ENCODE peak calls at places on chromosomes 1 and 21, in five cellular contexts. One of them, this sample, is unnamed.

GRCh38 chr1:110085666-110086065 is 15.2 kb upstream of the ALX3 start:
- DNase-seq in GM10248: no peak
- DNase-seq in cardiac muscle cell: no peak
- DNase-seq in progenitor cell of endocrine pancreas: no peak
- DNase-seq in pancreas: no peak
- DNase-seq in this sample: no peak

GRCh38 chr1:86866665-86867064 is 47.3 kb downstream of the SELENOF start:
- DNase-seq in GM10248: no peak
- DNase-seq in cardiac muscle cell: peak
- DNase-seq in progenitor cell of endocrine pancreas: no peak
- DNase-seq in pancreas: no peak
- DNase-seq in this sample: no peak

GRCh38 chr1:116909511-116910378 is at the start of gene PTGFRN:
- DNase-seq in GM10248: peak
- DNase-seq in cardiac muscle cell: peak
- DNase-seq in progenitor cell of endocrine pancreas: peak
- DNase-seq in pancreas: peak
- DNase-seq in this sample: no peak

GRCh38 chr1:246004281-246004680 is 502.8 kb downstream of the SMYD3 start:
- DNase-seq in GM10248: no peak
- DNase-seq in cardiac muscle cell: no peak
- DNase-seq in progenitor cell of endocrine pancreas: no peak
- DNase-seq in pancreas: no peak
- DNase-seq in this sample: no peak

GRCh38 chr1:109255097-109255651 is 5.8 kb downstream of the CELSR2 start:
- DNase-seq in GM10248: no peak
- DNase-seq in cardiac muscle cell: peak
- DNase-seq in progenitor cell of endocrine pancreas: no peak
- DNase-seq in pancreas: no peak
- DNase-seq in this sample: no peak

GRCh38 chr1:232211149-232211548 is 418.8 kb downstream of the SIPA1L2 start:
- DNase-seq in GM10248: no peak
- DNase-seq in cardiac muscle cell: no peak
- DNase-seq in progenitor cell of endocrine pancreas: no peak
- DNase-seq in pancreas: no peak
- DNase-seq in this sample: no peak

GRCh38 chr1:176643536-176643935 is 180.6 kb downstream of the PAPPA2 start:
- DNase-seq in GM10248: no peak
- DNase-seq in cardiac muscle cell: no peak
- DNase-seq in progenitor cell of endocrine pancreas: no peak
- DNase-seq in pancreas: no peak
- DNase-seq in this sample: no peak

GRCh38 chr1:218430802-218431201 is 85.7 kb downstream of the TGFB2 start:
- DNase-seq in GM10248: no peak
- DNase-seq in cardiac muscle cell: peak
- DNase-seq in progenitor cell of endocrine pancreas: no peak
- DNase-seq in pancreas: no peak
- DNase-seq in this sample: no peak

GRCh38 chr1:209497729-209498128 is 85.8 kb upstream of the CAMK1G start:
- DNase-seq in GM10248: no peak
- DNase-seq in cardiac muscle cell: no peak
- DNase-seq in progenitor cell of endocrine pancreas: no peak
- DNase-seq in pancreas: no peak
- DNase-seq in this sample: no peak

GRCh38 chr21:46110499-46111192 is 12.7 kb downstream of the COL6A2 start:
- DNase-seq in GM10248: no peak
- DNase-seq in cardiac muscle cell: no peak
- DNase-seq in progenitor cell of endocrine pancreas: peak
- DNase-seq in pancreas: no peak
- DNase-seq in this sample: no peak

GRCh38 chr21:38170283-38170682 is 86.5 kb upstream of the KCNJ15 start:
- DNase-seq in GM10248: peak
- DNase-seq in cardiac muscle cell: peak
- DNase-seq in progenitor cell of endocrine pancreas: no peak
- DNase-seq in pancreas: no peak
- DNase-seq in this sample: no peak

GRCh38 chr21:38321568-38321967 is 64.8 kb downstream of the KCNJ15 start:
- DNase-seq in GM10248: no peak
- DNase-seq in cardiac muscle cell: no peak
- DNase-seq in progenitor cell of endocrine pancreas: no peak
- DNase-seq in pancreas: no peak
- DNase-seq in this sample: no peak

GRCh38 chr1:179164494-179164893 is 65.0 kb downstream of the ABL2 start:
- DNase-seq in GM10248: no peak
- DNase-seq in cardiac muscle cell: peak
- DNase-seq in progenitor cell of endocrine pancreas: no peak
- DNase-seq in pancreas: no peak
- DNase-seq in this sample: no peak

DNA sequence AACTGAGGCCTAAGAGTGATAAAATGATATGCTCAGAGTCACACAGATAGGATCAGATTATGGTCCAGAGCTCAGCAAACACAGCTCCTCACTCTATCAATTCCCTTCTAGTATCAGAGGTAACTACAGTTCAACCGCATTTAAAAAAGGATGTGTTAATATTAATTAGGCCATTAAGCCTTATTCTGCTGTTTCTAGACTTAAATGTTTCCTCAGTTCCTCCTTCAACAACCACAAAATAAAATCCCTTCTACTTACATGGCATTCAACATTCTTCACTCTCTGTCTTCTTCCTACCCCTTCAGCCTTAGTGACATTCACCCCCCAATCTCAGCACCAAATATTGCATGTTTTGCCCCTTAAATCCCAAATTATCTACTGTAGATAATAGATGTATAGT is 254.9 kb downstream of the PLPP3 start:
- DNase-seq in GM10248: no peak
- DNase-seq in cardiac muscle cell: no peak
- DNase-seq in progenitor cell of endocrine pancreas: no peak
- DNase-seq in pancreas: no peak
- DNase-seq in this sample: no peak
- TF ChIP-seq CTCF in GM10248: no peak
- TF ChIP-seq CTCF in cardiac muscle cell: no peak
- TF ChIP-seq CTCF in progenitor cell of endocrine pancreas: no peak
- TF ChIP-seq CTCF in pancreas: no peak
- TF ChIP-seq CTCF in this sample: no peak

DNA sequence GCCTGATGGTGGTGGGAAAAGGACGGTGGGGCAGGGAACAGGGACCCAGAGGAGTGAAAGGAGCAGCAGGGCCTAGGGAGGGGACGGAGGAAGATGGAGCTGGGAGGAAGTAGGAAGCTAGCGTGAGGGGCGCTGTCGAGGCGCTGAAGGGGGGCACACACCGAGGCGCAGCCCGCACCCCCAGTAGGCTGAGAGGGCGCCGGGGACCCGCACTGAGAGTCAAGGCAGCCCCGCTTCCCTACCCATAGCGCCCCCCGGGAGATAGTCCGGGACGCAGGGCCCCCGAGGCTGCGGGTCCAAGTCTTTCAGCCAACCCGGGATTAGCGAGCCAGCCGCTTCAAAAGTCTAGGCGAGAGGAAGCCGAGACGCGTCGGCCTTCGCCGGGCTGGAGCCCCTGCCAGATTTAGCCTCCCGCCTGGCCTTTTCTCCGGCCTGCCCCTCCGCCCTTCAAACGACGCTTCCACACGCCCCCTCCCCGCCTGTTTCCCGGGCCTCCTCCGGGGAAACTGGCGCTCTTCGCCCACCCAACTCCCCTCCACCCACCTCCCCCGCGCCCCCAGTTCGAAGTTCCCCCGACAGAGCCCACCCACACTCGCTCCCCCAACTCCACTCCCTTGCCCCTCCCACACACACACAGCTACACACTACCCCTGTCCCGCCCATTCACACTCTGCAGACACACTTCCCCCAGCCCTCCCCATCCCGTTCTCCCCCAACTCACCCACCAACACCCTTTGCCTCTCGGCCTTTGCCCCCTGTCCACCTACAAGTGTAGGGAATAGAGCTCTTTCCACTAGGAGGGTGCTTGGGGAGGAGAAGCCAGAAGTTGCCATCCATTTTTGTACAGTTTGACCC is 7.8 kb upstream of the PROX1 start:
- DNase-seq in GM10248: no peak
- DNase-seq in cardiac muscle cell: no peak
- DNase-seq in progenitor cell of endocrine pancreas: no peak
- DNase-seq in pancreas: peak
- DNase-seq in this sample: no peak
- TF ChIP-seq CTCF in GM10248: no peak
- TF ChIP-seq CTCF in cardiac muscle cell: no peak
- TF ChIP-seq CTCF in progenitor cell of endocrine pancreas: peak
- TF ChIP-seq CTCF in pancreas: no peak
- TF ChIP-seq CTCF in this sample: no peak

DNA sequence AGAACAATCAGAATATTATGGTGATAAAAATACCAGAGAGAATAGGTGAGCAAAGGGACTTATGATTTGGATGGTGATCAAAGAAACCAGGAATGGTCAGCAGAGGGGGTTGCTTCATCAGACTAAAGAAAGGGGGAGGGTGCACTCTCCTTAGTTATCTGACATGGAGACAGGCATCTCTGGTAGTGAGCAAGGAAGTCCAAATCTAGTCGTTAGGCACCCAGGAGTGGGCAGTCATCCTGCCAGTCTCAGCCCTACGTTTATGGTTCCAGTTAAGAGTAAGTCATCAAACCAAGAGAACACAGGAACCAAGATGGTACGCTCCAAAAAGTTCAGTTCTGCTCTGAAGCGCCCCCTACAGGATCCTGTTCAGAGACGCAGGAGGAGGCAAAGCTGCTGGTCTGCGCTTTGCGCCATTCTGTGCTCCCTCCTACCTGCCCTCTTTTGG is 28.6 kb downstream of the EBNA1BP2 start:
- DNase-seq in GM10248: no peak
- DNase-seq in cardiac muscle cell: peak
- DNase-seq in progenitor cell of endocrine pancreas: no peak
- DNase-seq in pancreas: no peak
- DNase-seq in this sample: no peak
- TF ChIP-seq CTCF in GM10248: peak
- TF ChIP-seq CTCF in cardiac muscle cell: peak
- TF ChIP-seq CTCF in progenitor cell of endocrine pancreas: peak
- TF ChIP-seq CTCF in pancreas: no peak
- TF ChIP-seq CTCF in this sample: no peak

GRCh38 chr1:119542492-119542946 is 35.5 kb downstream of the HSD3B1 start:
- DNase-seq in GM10248: no peak
- DNase-seq in cardiac muscle cell: peak
- DNase-seq in progenitor cell of endocrine pancreas: no peak
- DNase-seq in pancreas: peak
- DNase-seq in this sample: no peak

GRCh38 chr1:119546641-119547040 is 39.6 kb downstream of the HSD3B1 start:
- DNase-seq in GM10248: no peak
- DNase-seq in cardiac muscle cell: no peak
- DNase-seq in progenitor cell of endocrine pancreas: no peak
- DNase-seq in pancreas: no peak
- DNase-seq in this sample: no peak

GRCh38 chr1:119541389-119541788 is 34.4 kb downstream of the HSD3B1 start:
- DNase-seq in GM10248: no peak
- DNase-seq in cardiac muscle cell: no peak
- DNase-seq in progenitor cell of endocrine pancreas: no peak
- DNase-seq in pancreas: no peak
- DNase-seq in this sample: no peak

GRCh38 chr1:119547306-119547705 is 40.3 kb downstream of the HSD3B1 start:
- DNase-seq in GM10248: no peak
- DNase-seq in cardiac muscle cell: no peak
- DNase-seq in progenitor cell of endocrine pancreas: no peak
- DNase-seq in pancreas: no peak
- DNase-seq in this sample: no peak

GRCh38 chr1:119544165-119544762 is 37.3 kb downstream of the HSD3B1 start:
- DNase-seq in GM10248: no peak
- DNase-seq in cardiac muscle cell: peak
- DNase-seq in progenitor cell of endocrine pancreas: no peak
- DNase-seq in pancreas: no peak
- DNase-seq in this sample: no peak
- TF ChIP-seq CTCF in GM10248: peak
- TF ChIP-seq CTCF in cardiac muscle cell: peak
- TF ChIP-seq CTCF in progenitor cell of endocrine pancreas: peak
- TF ChIP-seq CTCF in pancreas: no peak
- TF ChIP-seq CTCF in this sample: no peak

GRCh38 chr1:65235867-65236805 is 73.2 kb upstream of the DNAJC6 start:
- DNase-seq in GM10248: peak
- DNase-seq in cardiac muscle cell: peak
- DNase-seq in progenitor cell of endocrine pancreas: no peak
- DNase-seq in pancreas: no peak
- DNase-seq in this sample: no peak
- TF ChIP-seq CTCF in GM10248: peak
- TF ChIP-seq CTCF in cardiac muscle cell: peak
- TF ChIP-seq CTCF in progenitor cell of endocrine pancreas: peak
- TF ChIP-seq CTCF in pancreas: no peak
- TF ChIP-seq CTCF in this sample: no peak